ENCODE peak calls at places on chromosomes 4 and X, in nine cellular contexts. F is naive thymus-derived CD8-positive, alpha-beta T cell; M is substantia nigra; E is pancreas; S is activated CD8-positive, alpha-beta memory T cell treated with anti-CD3 and anti-CD28 coated beads, Interleukin-2, amount 50 U/mL, for 4 hours; T is stomach; U is foreskin keratinocyte; J is NCI-H748 treated with DMSO at 0.1 percent for 48 hours; Y is left ventricle myocardium superior. B is an unnamed sample.

GRCh38 chr4:152106113-152106763 is 345.4 kb upstream of the GATB start:
- DNase-seq in Y (peak; percentile 62), M (no peak), U (peak; percentile 95), T (peak; percentile 66), S (no peak), F (no peak), J (no peak), E (no peak), B (no peak)

GRCh38 chrX:139172731-139173130 is 357.8 kb upstream of the F9 start:
- DNase-seq in Y (no peak), F (no peak), T (no peak), M (no peak), S (no peak), J (no peak), E (no peak), U (no peak), B (no peak)

GRCh38 chr4:1211951-1212545 is 36.9 kb downstream of the CTBP1 start:
- DNase-seq in T (no peak), Y (peak; percentile 46), M (peak; percentile 58), S (no peak), F (peak; percentile 26), U (no peak), E (peak; percentile 72), J (no peak), B (no peak)

GRCh38 chr4:78136109-78137081 is 79.3 kb downstream of the FRAS1 start:
- DNase-seq in E (no peak), J (no peak), Y (no peak), F (no peak), M (no peak), U (no peak), T (no peak), S (no peak), B (no peak)

GRCh38 chrX:140701480-140701879 is 8.1 kb upstream of the LINC00632 start:
- DNase-seq in T (no peak), Y (no peak), M (no peak), U (no peak), F (no peak), S (no peak), J (peak; percentile 28), E (no peak), B (no peak)

GRCh38 chrX:30865020-30865419 is 24.0 kb downstream of the TAB3 start:
- DNase-seq in Y (no peak), T (no peak), U (no peak), J (no peak), S (no peak), F (no peak), M (no peak), E (no peak), B (no peak)

GRCh38 chrX:123590842-123591491 is 141.9 kb downstream of the THOC2 start:
- DNase-seq in J (no peak), Y (no peak), T (no peak), U (peak; percentile 14), M (no peak), E (no peak), F (no peak), S (no peak), B (no peak)

GRCh38 chr4:119116925-119117900 is 18.4 kb upstream of the MYOZ2 start:
- DNase-seq in T (no peak), J (no peak), Y (no peak), U (no peak), M (no peak), S (no peak), F (no peak), E (no peak), B (no peak)

GRCh38 chr4:108433832-108434231 is 186.5 kb upstream of the RPL34 start:
- DNase-seq in J (no peak), M (no peak), E (no peak), Y (no peak), T (no peak), F (peak; percentile 68), U (peak; percentile 39), S (peak; percentile 25), B (no peak)

GRCh38 chr4:137474711-137475301 is 57.5 kb downstream of the PCDH18 start:
- DNase-seq in F (no peak), Y (no peak), S (no peak), J (peak; percentile 16), U (no peak), M (no peak), T (no peak), E (no peak), B (no peak)

GRCh38 chr4:180852743-180853142 is 1390.5 kb upstream of the TENM3 start:
- DNase-seq in E (no peak), J (no peak), T (no peak), Y (no peak), S (no peak), M (no peak), F (no peak), U (no peak), B (no peak)

GRCh38 chr4:67236793-67237192 is 308.5 kb downstream of the CENPC start:
- DNase-seq in E (no peak), Y (no peak), F (no peak), T (no peak), M (no peak), U (no peak), S (no peak), J (no peak), B (no peak)